ENCODE peak calls at places on chromosomes 7 and 10, in ten cellular contexts. P is body of pancreas, J is Karpas-422, Y is tibial nerve, I is heart right ventricle, U is uterus, K is heart left ventricle, T is sigmoid colon, V is H1, R is right lobe of liver. C is an unnamed sample. For H3K9me3, the result is how much of the 10 kb centered on the place peaks cover.

GRCh38 chr7:143015926-143016490 is 10.9 kb downstream of the OR9A2 start:
- DNase-seq in U (no peak), Y (no peak), K (no peak), I (no peak), J (peak), P (no peak), V (no peak), R (no peak), T (no peak), C (no peak)

GRCh38 chr7:141362580-141363435 is 188.4 kb upstream of the AGK start:
- DNase-seq in T (no peak), U (no peak), P (no peak), I (peak), R (no peak), V (no peak), Y (no peak), J (no peak), K (peak), C (no peak)

GRCh38 chr10:90162464-90162863 is 461.1 kb downstream of the KIF20B start:
- DNase-seq in U (no peak), R (no peak), Y (no peak), J (no peak), K (no peak), P (no peak), V (no peak), T (no peak), I (no peak), C (no peak)

GRCh38 chr10:49138361-49138891 is 4.6 kb upstream of the FAM170B start:
- DNase-seq in R (no peak), K (no peak), U (no peak), I (peak), P (no peak), V (no peak), Y (no peak), T (no peak), J (no peak), C (no peak)

GRCh38 chr10:87547734-87548311 is 43.1 kb downstream of the MINPP1 start:
- DNase-seq in I (no peak), K (no peak), Y (no peak), V (no peak), P (no peak), U (no peak), R (no peak), T (no peak), J (no peak), C (no peak)

GRCh38 chr10:114301951-114302710 is 63.1 kb downstream of the VWA2 start:
- DNase-seq in V (no peak), T (peak), P (no peak), J (no peak), K (no peak), U (no peak), Y (no peak), I (no peak), R (no peak), C (peak)

GRCh38 chr7:20007510-20007909 is 209.7 kb downstream of the MACC1 start:
- DNase-seq in P (no peak), I (no peak), V (no peak), T (no peak), J (no peak), K (no peak), R (no peak), U (no peak), Y (no peak), C (no peak)

GRCh38 chr10:49165940-49166803 is 22.0 kb downstream of the TMEM273 start:
- DNase-seq in K (no peak), Y (no peak), U (no peak), I (no peak), R (no peak), P (no peak), J (no peak), T (no peak), V (no peak), C (no peak)

GRCh38 chr7:966291-967069 is 8.9 kb downstream of the COX19 start:
- DNase-seq in T (no peak), V (no peak), P (no peak), I (no peak), U (no peak), K (no peak), J (no peak), Y (no peak), R (no peak), C (no peak)

GRCh38 chr7:43501881-43502280 is 81.0 kb upstream of the STK17A start:
- DNase-seq in T (no peak), P (no peak), I (no peak), K (no peak), U (no peak), V (no peak), Y (no peak), J (no peak), R (no peak), C (no peak)

GRCh38 chr10:29730969-29731368 is 96.2 kb upstream of the SVIL start:
- DNase-seq in J (no peak), Y (no peak), I (no peak), P (no peak), V (no peak), K (no peak), T (peak), R (no peak), U (peak), C (no peak)

GRCh38 chr7:23472046-23472445 is 1.8 kb upstream of the IGF2BP3 start:
- DNase-seq in K (no peak), T (no peak), U (no peak), P (no peak), I (no peak), J (peak), V (no peak), Y (no peak), R (no peak), C (no peak)

GRCh38 chr7:23469961-23470250 is 385 bp downstream of the IGF2BP3 start:
- DNase-seq in P (no peak), I (no peak), V (peak), J (no peak), R (no peak), Y (no peak), U (no peak), T (no peak), K (no peak), C (no peak)

GRCh38 chr7:23470290-23471089 is at the start of gene IGF2BP3:
- DNase-seq in U (no peak), J (peak), P (no peak), Y (no peak), R (no peak), T (no peak), K (no peak), I (no peak), V (peak), C (no peak)

GRCh38 chr7:23472556-23472955 is 2.3 kb upstream of the IGF2BP3 start:
- DNase-seq in V (no peak), P (no peak), U (no peak), T (no peak), R (no peak), Y (no peak), K (no peak), J (peak), I (no peak), C (no peak)

GRCh38 chr7:23471090-23471859 is 984 bp upstream of the IGF2BP3 start:
- DNase-seq in V (peak), K (no peak), T (no peak), U (no peak), I (no peak), P (no peak), Y (no peak), R (no peak), J (peak), C (no peak)
- H3K4me3 ChIP-seq in V (peak), K (peak), T (no peak), U (no peak), I (peak), P (no peak), Y (no peak), R (no peak), J (peak), C (no peak)

DNA sequence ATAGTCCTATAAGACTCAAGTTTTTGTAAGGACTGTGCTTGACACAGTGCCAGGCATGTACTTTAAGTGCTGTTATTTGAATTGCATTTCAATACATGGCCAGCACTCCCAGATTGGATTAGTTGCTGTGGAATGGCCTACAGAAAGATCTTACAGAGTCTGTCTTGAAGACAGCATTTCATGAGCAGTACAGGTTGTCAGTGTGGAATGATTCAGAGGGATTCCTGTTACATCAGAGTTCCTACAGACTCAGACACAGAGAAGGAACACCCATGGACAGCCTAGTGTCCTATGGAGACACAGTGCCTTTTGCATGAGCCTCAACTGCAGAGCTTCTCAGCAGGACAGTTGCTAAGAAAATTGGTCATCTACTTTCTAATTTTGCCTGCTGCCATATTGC is 238.1 kb upstream of the BMPER start:
- DNase-seq in P (no peak), Y (no peak), J (no peak), R (no peak), V (no peak), I (no peak), U (no peak), T (no peak), K (no peak), C (no peak)
- H3K27ac ChIP-seq in P (no peak), Y (no peak), J (no peak), R (no peak), V (no peak), I (no peak), U (no peak), T (no peak), K (no peak), C (no peak)

DNA sequence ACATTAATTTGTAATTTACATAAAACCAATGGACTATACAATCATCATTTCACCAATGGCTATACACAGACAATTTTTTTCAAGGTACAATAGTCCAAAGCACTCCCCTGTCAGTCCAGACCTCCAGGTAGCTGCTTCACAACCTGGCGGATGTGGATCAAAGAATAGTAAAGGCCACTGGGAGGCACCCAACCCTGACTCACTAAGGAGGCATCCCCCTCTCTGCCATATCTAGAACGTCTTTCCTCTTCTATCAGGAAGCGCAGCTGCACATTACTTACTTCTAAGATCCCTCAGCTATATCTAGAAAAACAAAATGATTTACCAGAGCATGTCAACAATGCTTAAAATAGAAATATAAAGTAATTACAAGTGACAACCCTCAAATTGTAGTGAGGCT is 217.8 kb upstream of the AOAH start:
- DNase-seq in R (no peak), U (no peak), P (no peak), T (no peak), K (no peak), I (no peak), Y (no peak), V (no peak), J (no peak), C (no peak)
- H3K9me3 ChIP-seq in R (under half), U (under half), P (under half), T (under half), K (under half), I (under half), Y (under half), V (under half), J (under half), C (under half)

GRCh38 chr7:6254891-6255290 is 17.5 kb downstream of the CYTH3 start:
- DNase-seq in Y (no peak), K (no peak), J (no peak), U (no peak), R (no peak), P (no peak), T (no peak), V (no peak), I (no peak), C (no peak)
- H3K4me3 ChIP-seq in Y (no peak), K (no peak), J (no peak), U (no peak), R (no peak), P (no peak), T (no peak), V (no peak), I (no peak), C (no peak)

GRCh38 chr7:130400120-130400572 is 19.9 kb downstream of the CPA1 start:
- DNase-seq in I (no peak), Y (no peak), V (no peak), R (no peak), J (no peak), P (no peak), K (no peak), U (no peak), T (no peak), C (no peak)
- H3K27ac ChIP-seq in I (no peak), Y (no peak), V (no peak), R (no peak), J (no peak), P (no peak), K (no peak), U (peak), T (no peak), C (no peak)

C was measured in upper lobe of right lung.